ENCODE peak calls at places on chromosome 20, in eight cellular contexts. N is activated CD4-positive, alpha-beta T cell treated with anti-CD3 and anti-CD28 coated beads, Interleukin-2, amount 50 U/mL, for 24 hours; O is mesenchymal stem cell; Q is D341Med; S is WTC11; F is iris pigment epithelial cell; H is NCI-H2081; W is T-helper 17 cell. G is an unnamed sample.
A peak's percentile ranks its signal among the peaks of the same experiment; 100 is the strongest.

GRCh38 chr20:43536817-43537440 is 21.9 kb upstream of the SGK2 start:
- DNase-seq in S (no peak), N (no peak), H (no peak), F (peak; percentile 56), O (no peak), Q (no peak), W (no peak), G (no peak)

GRCh38 chr20:47778398-47779354 is 6.6 kb downstream of the SULF2 start:
- DNase-seq in N (no peak), S (no peak), Q (no peak), F (no peak), O (no peak), W (no peak), H (no peak), G (no peak)

GRCh38 chr20:20505554-20505953 is 137.7 kb downstream of the INSM1 start:
- DNase-seq in W (no peak), F (no peak), H (no peak), N (no peak), Q (no peak), S (no peak), O (no peak), G (no peak)

GRCh38 chr20:38213607-38213940 is 47.0 kb downstream of the KIAA1755 start:
- DNase-seq in W (no peak), N (no peak), Q (no peak), S (no peak), O (no peak), H (no peak), F (no peak), G (no peak)

GRCh38 chr20:25859649-25860530 is 163.2 kb upstream of the ZNF337 start:
- DNase-seq in S (peak; percentile 72), N (peak; percentile 74), W (peak; percentile 74), Q (peak; percentile 74), O (peak; percentile 69), H (peak; percentile 70), F (peak; percentile 41), G (peak; percentile 59)

GRCh38 chr20:57829805-57830514 is 120.1 kb upstream of the PMEPA1 start:
- DNase-seq in Q (no peak), O (no peak), F (no peak), S (no peak), W (no peak), N (no peak), H (no peak), G (no peak)

GRCh38 chr20:33408716-33409654 is 7.7 kb upstream of the CDK5RAP1 start:
- DNase-seq in N (no peak), Q (no peak), O (no peak), F (no peak), W (no peak), S (no peak), H (no peak), G (no peak)

GRCh38 chr20:59985864-59986263 is 27.6 kb downstream of the CDH26 start:
- DNase-seq in N (no peak), O (no peak), Q (no peak), S (no peak), W (no peak), H (no peak), F (no peak), G (peak; percentile 17)

GRCh38 chr20:44033344-44033743 is 118.7 kb downstream of the TOX2 start:
- DNase-seq in W (no peak), O (peak; percentile 25), S (no peak), Q (no peak), F (peak; percentile 52), H (no peak), N (no peak), G (no peak)

GRCh38 chr20:37336369-37337207 is 9.4 kb upstream of the SRC start:
- DNase-seq in S (peak; percentile 58), O (peak; percentile 71), Q (no peak), N (peak; percentile 27), W (no peak), F (no peak), H (no peak), G (no peak)

GRCh38 chr20:48743807-48744206 is 84.0 kb downstream of the PREX1 start:
- DNase-seq in W (no peak), H (no peak), F (no peak), N (no peak), S (no peak), O (no peak), Q (no peak), G (no peak)

GRCh38 chr20:36454664-36455427 is 86.5 kb upstream of the MYL9 start:
- DNase-seq in O (no peak), F (no peak), Q (no peak), N (no peak), W (no peak), S (peak; percentile 50), H (no peak), G (no peak)

GRCh38 chr20:63023071-63023835 is 16.5 kb upstream of the BHLHE23 start:
- DNase-seq in Q (no peak), N (no peak), F (no peak), O (no peak), H (no peak), S (peak; percentile 14), W (no peak), G (no peak)

GRCh38 chr20:31670371-31671228 is 32.9 kb downstream of the COX4I2 start:
- DNase-seq in H (peak; percentile 83), F (no peak), Q (no peak), W (no peak), S (no peak), O (peak; percentile 96), N (no peak), G (peak; percentile 92)

GRCh38 chr20:35615667-35616464 is at the start of gene SPAG4:
- DNase-seq in N (peak; percentile 100), S (peak; percentile 100), W (peak; percentile 100), Q (peak; percentile 99), O (peak; percentile 83), F (peak; percentile 99), H (peak; percentile 98), G (peak; percentile 100)

GRCh38 chr20:47456952-47457724 is 44.5 kb upstream of the NCOA3 start:
- DNase-seq in H (no peak), N (peak; percentile 50), Q (no peak), F (peak; percentile 81), S (no peak), W (no peak), O (peak; percentile 40), G (no peak)

GRCh38 chr20:59725476-59726119 is 121.3 kb downstream of the PHACTR3 start:
- DNase-seq in O (no peak), S (no peak), H (no peak), W (no peak), F (no peak), N (no peak), Q (no peak), G (no peak)

GRCh38 chr20:32336918-32337347 is 21.2 kb upstream of the ASXL1 start:
- DNase-seq in Q (peak; percentile 58), F (peak; percentile 54), W (no peak), S (no peak), H (peak; percentile 17), N (no peak), O (peak; percentile 71), G (peak; percentile 27)

GRCh38 chr20:63190828-63191227 is 25.1 kb downstream of the YTHDF1 start:
- DNase-seq in Q (no peak), H (no peak), N (no peak), F (no peak), O (no peak), W (no peak), S (no peak), G (no peak)

GRCh38 chr20:53409177-53409576 is 184.5 kb downstream of the ZNF217 start:
- DNase-seq in H (no peak), W (no peak), N (no peak), Q (no peak), F (no peak), O (no peak), S (no peak), G (no peak)

G was measured in NCI-H146.